ENCODE peak calls at places on chromosomes 3 and 15, in six cellular contexts. One of them, this sample, is unnamed. For H3K4me1, the result is how much of the 10 kb centered on the place peaks cover.

GRCh38 chr15:69375151-69375790 is 38.9 kb upstream of the KIF23 start:
- DNase-seq in right cardiac atrium: no peak
- DNase-seq in heart right ventricle: no peak
- DNase-seq in Karpas-422: no peak
- DNase-seq in spleen: no peak
- DNase-seq in psoas muscle: no peak
- DNase-seq in this sample: no peak

GRCh38 chr15:25176991-25177954 is 222.5 kb downstream of the SNRPN start:
- DNase-seq in right cardiac atrium: peak
- DNase-seq in heart right ventricle: peak
- DNase-seq in Karpas-422: no peak
- DNase-seq in spleen: peak
- DNase-seq in psoas muscle: peak
- DNase-seq in this sample: no peak

GRCh38 chr3:78867409-78868372 is 900.1 kb downstream of the ROBO1 start:
- DNase-seq in right cardiac atrium: no peak
- DNase-seq in heart right ventricle: no peak
- DNase-seq in Karpas-422: no peak
- DNase-seq in spleen: no peak
- DNase-seq in psoas muscle: no peak
- DNase-seq in this sample: peak

GRCh38 chr3:31170932-31171670 is 276.6 kb upstream of the GADL1 start:
- DNase-seq in right cardiac atrium: no peak
- DNase-seq in heart right ventricle: no peak
- DNase-seq in Karpas-422: no peak
- DNase-seq in spleen: no peak
- DNase-seq in psoas muscle: no peak
- DNase-seq in this sample: peak

GRCh38 chr3:32818431-32819085 is 761 bp downstream of the TRIM71 start:
- DNase-seq in right cardiac atrium: no peak
- DNase-seq in heart right ventricle: no peak
- DNase-seq in Karpas-422: no peak
- DNase-seq in spleen: no peak
- DNase-seq in psoas muscle: no peak
- DNase-seq in this sample: no peak

GRCh38 chr3:35708394-35708793 is 69.1 kb downstream of the ARPP21 start:
- DNase-seq in right cardiac atrium: no peak
- DNase-seq in heart right ventricle: no peak
- DNase-seq in Karpas-422: no peak
- DNase-seq in spleen: no peak
- DNase-seq in psoas muscle: no peak
- DNase-seq in this sample: no peak

GRCh38 chr15:38283010-38283409 is 30.4 kb downstream of the SPRED1 start:
- DNase-seq in right cardiac atrium: no peak
- DNase-seq in heart right ventricle: no peak
- DNase-seq in Karpas-422: no peak
- DNase-seq in spleen: no peak
- DNase-seq in psoas muscle: no peak
- DNase-seq in this sample: no peak

GRCh38 chr15:71167445-71168162 is 52.3 kb downstream of the THSD4 start:
- DNase-seq in right cardiac atrium: no peak
- DNase-seq in heart right ventricle: no peak
- DNase-seq in Karpas-422: no peak
- DNase-seq in spleen: no peak
- DNase-seq in psoas muscle: no peak
- DNase-seq in this sample: no peak

GRCh38 chr3:33716227-33716626 is 1.8 kb downstream of the CLASP2 start:
- DNase-seq in right cardiac atrium: no peak
- DNase-seq in heart right ventricle: no peak
- DNase-seq in Karpas-422: peak
- DNase-seq in spleen: no peak
- DNase-seq in psoas muscle: no peak
- DNase-seq in this sample: peak

GRCh38 chr15:99452728-99453643 is 112.8 kb upstream of the MEF2A start:
- DNase-seq in right cardiac atrium: peak
- DNase-seq in heart right ventricle: peak
- DNase-seq in Karpas-422: no peak
- DNase-seq in spleen: peak
- DNase-seq in psoas muscle: peak
- DNase-seq in this sample: peak

GRCh38 chr3:166199491-166199890 is 362.3 kb upstream of the BCHE start:
- DNase-seq in right cardiac atrium: no peak
- DNase-seq in heart right ventricle: no peak
- DNase-seq in Karpas-422: no peak
- DNase-seq in spleen: no peak
- DNase-seq in psoas muscle: no peak
- DNase-seq in this sample: no peak

GRCh38 chr3:194606163-194606562 is 27.1 kb downstream of the TMEM44 start:
- DNase-seq in right cardiac atrium: no peak
- DNase-seq in heart right ventricle: no peak
- DNase-seq in Karpas-422: no peak
- DNase-seq in spleen: no peak
- DNase-seq in psoas muscle: no peak
- DNase-seq in this sample: no peak

GRCh38 chr3:114649331-114649730 is 355.5 kb downstream of the TIGIT start:
- DNase-seq in right cardiac atrium: no peak
- DNase-seq in heart right ventricle: no peak
- DNase-seq in Karpas-422: no peak
- DNase-seq in spleen: no peak
- DNase-seq in psoas muscle: no peak
- DNase-seq in this sample: peak

GRCh38 chr3:128270559-128271492 is 117.5 kb downstream of the EEFSEC start:
- DNase-seq in right cardiac atrium: no peak
- DNase-seq in heart right ventricle: no peak
- DNase-seq in Karpas-422: no peak
- DNase-seq in spleen: no peak
- DNase-seq in psoas muscle: no peak
- DNase-seq in this sample: no peak

GRCh38 chr3:173009410-173009809 is 131.6 kb downstream of the SPATA16 start:
- DNase-seq in right cardiac atrium: no peak
- DNase-seq in heart right ventricle: no peak
- DNase-seq in Karpas-422: no peak
- DNase-seq in spleen: peak
- DNase-seq in psoas muscle: no peak
- DNase-seq in this sample: no peak

GRCh38 chr3:165217739-165218138 is 21.6 kb upstream of the SLITRK3 start:
- DNase-seq in right cardiac atrium: no peak
- DNase-seq in heart right ventricle: no peak
- DNase-seq in Karpas-422: no peak
- DNase-seq in spleen: no peak
- DNase-seq in psoas muscle: no peak
- DNase-seq in this sample: no peak

GRCh38 chr15:96351801-96352593 is 21.5 kb downstream of the NR2F2 start:
- DNase-seq in right cardiac atrium: peak
- DNase-seq in heart right ventricle: no peak
- DNase-seq in Karpas-422: no peak
- DNase-seq in spleen: peak
- DNase-seq in psoas muscle: peak
- DNase-seq in this sample: no peak

GRCh38 chr3:100260081-100260684 is 609 bp upstream of the TBC1D23 start:
- DNase-seq in right cardiac atrium: peak
- DNase-seq in heart right ventricle: peak
- DNase-seq in Karpas-422: no peak
- DNase-seq in spleen: peak
- DNase-seq in psoas muscle: peak
- DNase-seq in this sample: peak

GRCh38 chr15:63192604-63193206 is 3.3 kb downstream of the RAB8B start:
- DNase-seq in right cardiac atrium: no peak
- DNase-seq in heart right ventricle: no peak
- DNase-seq in Karpas-422: no peak
- DNase-seq in spleen: no peak
- DNase-seq in psoas muscle: no peak
- DNase-seq in this sample: no peak

GRCh38 chr15:101437209-101437608 is 52.3 kb downstream of the PCSK6 start:
- DNase-seq in right cardiac atrium: no peak
- DNase-seq in heart right ventricle: no peak
- DNase-seq in Karpas-422: no peak
- DNase-seq in spleen: no peak
- DNase-seq in psoas muscle: no peak
- DNase-seq in this sample: no peak

GRCh38 chr3:51340311-51340829 is 44.7 kb upstream of the MANF start:
- DNase-seq in right cardiac atrium: no peak
- DNase-seq in heart right ventricle: no peak
- DNase-seq in Karpas-422: no peak
- DNase-seq in spleen: no peak
- DNase-seq in psoas muscle: no peak
- DNase-seq in this sample: peak

GRCh38 chr3:160948273-160948672 is 156.9 kb downstream of the B3GALNT1 start:
- DNase-seq in right cardiac atrium: no peak
- DNase-seq in heart right ventricle: no peak
- DNase-seq in Karpas-422: no peak
- DNase-seq in spleen: no peak
- DNase-seq in psoas muscle: no peak
- DNase-seq in this sample: no peak

GRCh38 chr15:76146808-76147207 is 87.0 kb downstream of the TMEM266 start:
- DNase-seq in right cardiac atrium: no peak
- DNase-seq in heart right ventricle: no peak
- DNase-seq in Karpas-422: no peak
- DNase-seq in spleen: no peak
- DNase-seq in psoas muscle: no peak
- DNase-seq in this sample: no peak

GRCh38 chr3:13556214-13556613 is 7.3 kb downstream of the FBLN2 start:
- DNase-seq in right cardiac atrium: peak
- DNase-seq in heart right ventricle: no peak
- DNase-seq in Karpas-422: no peak
- DNase-seq in spleen: no peak
- DNase-seq in psoas muscle: peak
- DNase-seq in this sample: no peak

GRCh38 chr3:49700453-49701128 is 11.2 kb downstream of the RNF123 start:
- DNase-seq in right cardiac atrium: no peak
- DNase-seq in heart right ventricle: no peak
- DNase-seq in Karpas-422: no peak
- DNase-seq in spleen: no peak
- DNase-seq in psoas muscle: no peak
- DNase-seq in this sample: no peak

GRCh38 chr3:185397676-185398075 is 34.7 kb downstream of the MAP3K13 start:
- DNase-seq in right cardiac atrium: no peak
- DNase-seq in heart right ventricle: peak
- DNase-seq in Karpas-422: no peak
- DNase-seq in spleen: no peak
- DNase-seq in psoas muscle: no peak
- DNase-seq in this sample: no peak

GRCh38 chr3:67016522-67017080 is 18.5 kb downstream of the KBTBD8 start:
- DNase-seq in right cardiac atrium: no peak
- DNase-seq in heart right ventricle: no peak
- DNase-seq in Karpas-422: peak
- DNase-seq in spleen: no peak
- DNase-seq in psoas muscle: no peak
- DNase-seq in this sample: no peak

GRCh38 chr3:67017211-67017610 is 19.1 kb downstream of the KBTBD8 start:
- DNase-seq in right cardiac atrium: no peak
- DNase-seq in heart right ventricle: no peak
- DNase-seq in Karpas-422: peak
- DNase-seq in spleen: no peak
- DNase-seq in psoas muscle: no peak
- DNase-seq in this sample: no peak

GRCh38 chr3:67018789-67019525 is 20.9 kb downstream of the KBTBD8 start:
- DNase-seq in right cardiac atrium: no peak
- DNase-seq in heart right ventricle: no peak
- DNase-seq in Karpas-422: peak
- DNase-seq in spleen: no peak
- DNase-seq in psoas muscle: no peak
- DNase-seq in this sample: no peak

GRCh38 chr3:67015702-67016500 is 17.8 kb downstream of the KBTBD8 start:
- DNase-seq in right cardiac atrium: no peak
- DNase-seq in heart right ventricle: no peak
- DNase-seq in Karpas-422: no peak
- DNase-seq in spleen: no peak
- DNase-seq in psoas muscle: no peak
- DNase-seq in this sample: no peak

GRCh38 chr3:67018105-67018788 is 20.1 kb downstream of the KBTBD8 start:
- DNase-seq in right cardiac atrium: peak
- DNase-seq in heart right ventricle: peak
- DNase-seq in Karpas-422: peak
- DNase-seq in spleen: no peak
- DNase-seq in psoas muscle: no peak
- DNase-seq in this sample: peak
- H3K27ac ChIP-seq in right cardiac atrium: peak
- H3K27ac ChIP-seq in heart right ventricle: no peak
- H3K27ac ChIP-seq in Karpas-422: peak
- H3K27ac ChIP-seq in spleen: peak
- H3K27ac ChIP-seq in psoas muscle: no peak
- H3K27ac ChIP-seq in this sample: no peak

GRCh38 chr3:37112987-37113386 is 61.4 kb downstream of the LRRFIP2 start:
- DNase-seq in right cardiac atrium: no peak
- DNase-seq in heart right ventricle: no peak
- DNase-seq in Karpas-422: no peak
- DNase-seq in spleen: no peak
- DNase-seq in psoas muscle: no peak
- DNase-seq in this sample: no peak
- H3K4me1 ChIP-seq in right cardiac atrium: under half
- H3K4me1 ChIP-seq in heart right ventricle: under half
- H3K4me1 ChIP-seq in Karpas-422: under half
- H3K4me1 ChIP-seq in spleen: under half
- H3K4me1 ChIP-seq in psoas muscle: under half
- H3K4me1 ChIP-seq in this sample: under half

DNA sequence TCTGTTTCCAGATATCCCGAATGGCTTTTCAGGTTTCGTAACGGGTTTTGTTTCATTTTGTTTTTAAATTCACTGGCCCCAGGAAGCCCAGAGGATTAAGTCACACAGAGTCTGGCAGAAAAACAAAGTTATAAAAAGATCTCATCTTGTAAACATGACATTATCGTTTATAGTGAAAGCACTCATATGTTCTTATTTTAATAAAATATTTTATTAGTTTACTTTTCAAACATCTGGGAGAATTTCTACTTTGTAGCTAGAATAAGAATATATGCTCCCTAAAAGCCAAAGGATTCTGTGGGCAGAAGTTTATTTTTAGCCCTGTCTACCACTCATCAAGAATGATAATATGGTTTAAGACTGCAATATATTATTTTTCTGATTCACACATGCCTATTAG is 149.3 kb upstream of the SLC2A2 start:
- DNase-seq in right cardiac atrium: no peak
- DNase-seq in heart right ventricle: no peak
- DNase-seq in Karpas-422: no peak
- DNase-seq in spleen: no peak
- DNase-seq in psoas muscle: no peak
- DNase-seq in this sample: peak
- H3K27ac ChIP-seq in right cardiac atrium: peak
- H3K27ac ChIP-seq in heart right ventricle: peak
- H3K27ac ChIP-seq in Karpas-422: no peak
- H3K27ac ChIP-seq in spleen: peak
- H3K27ac ChIP-seq in psoas muscle: peak
- H3K27ac ChIP-seq in this sample: peak

GRCh38 chr3:141271279-141272033 is 39.8 kb downstream of the PXYLP1 start:
- DNase-seq in right cardiac atrium: no peak
- DNase-seq in heart right ventricle: no peak
- DNase-seq in Karpas-422: no peak
- DNase-seq in spleen: no peak
- DNase-seq in psoas muscle: no peak
- DNase-seq in this sample: no peak
- H3K4me1 ChIP-seq in right cardiac atrium: under half
- H3K4me1 ChIP-seq in heart right ventricle: under half
- H3K4me1 ChIP-seq in Karpas-422: under half
- H3K4me1 ChIP-seq in spleen: under half
- H3K4me1 ChIP-seq in psoas muscle: under half
- H3K4me1 ChIP-seq in this sample: under half

This sample was measured in fibroblast of lung.